ENCODE peak calls at places on chromosomes 12 and 14, in six cellular contexts. One of them, this sample, is unnamed. For H3K36me3, the result is how much of the 10 kb centered on the place peaks cover.

GRCh38 chr12:61536525-61536924 is 723.7 kb upstream of the USP15 start:
- DNase-seq in effector memory CD4-positive, alpha-beta T cell: no peak
- DNase-seq in NT2/D1: no peak
- DNase-seq in HCT116: no peak
- DNase-seq in ascending aorta: no peak
- DNase-seq in GM23338: no peak
- DNase-seq in this sample: no peak

GRCh38 chr14:90567991-90568390 is 171.2 kb downstream of the CALM1 start:
- DNase-seq in HCT116: no peak
- DNase-seq in effector memory CD4-positive, alpha-beta T cell: no peak
- DNase-seq in GM23338: peak
- DNase-seq in ascending aorta: no peak
- DNase-seq in NT2/D1: no peak
- DNase-seq in this sample: no peak

GRCh38 chr12:88834226-88834625 is 254.0 kb upstream of the KITLG start:
- DNase-seq in NT2/D1: no peak
- DNase-seq in GM23338: no peak
- DNase-seq in effector memory CD4-positive, alpha-beta T cell: no peak
- DNase-seq in ascending aorta: no peak
- DNase-seq in HCT116: no peak
- DNase-seq in this sample: no peak

GRCh38 chr12:58443273-58443980 is 476.9 kb downstream of the LRIG3 start:
- DNase-seq in effector memory CD4-positive, alpha-beta T cell: no peak
- DNase-seq in NT2/D1: no peak
- DNase-seq in HCT116: peak
- DNase-seq in ascending aorta: no peak
- DNase-seq in GM23338: peak
- DNase-seq in this sample: no peak

GRCh38 chr14:105250986-105251385 is 2.7 kb downstream of the BTBD6 start:
- DNase-seq in NT2/D1: no peak
- DNase-seq in effector memory CD4-positive, alpha-beta T cell: no peak
- DNase-seq in HCT116: no peak
- DNase-seq in ascending aorta: no peak
- DNase-seq in GM23338: no peak
- DNase-seq in this sample: no peak

GRCh38 chr14:76929927-76930326 is 98.6 kb downstream of the IRF2BPL start:
- DNase-seq in NT2/D1: no peak
- DNase-seq in ascending aorta: no peak
- DNase-seq in HCT116: no peak
- DNase-seq in GM23338: peak
- DNase-seq in effector memory CD4-positive, alpha-beta T cell: peak
- DNase-seq in this sample: no peak

GRCh38 chr14:94062344-94062904 is 18.6 kb downstream of the DDX24 start:
- DNase-seq in GM23338: no peak
- DNase-seq in effector memory CD4-positive, alpha-beta T cell: no peak
- DNase-seq in NT2/D1: no peak
- DNase-seq in HCT116: no peak
- DNase-seq in ascending aorta: no peak
- DNase-seq in this sample: no peak

GRCh38 chr14:21014761-21015190 is 10.1 kb downstream of the NDRG2 start:
- DNase-seq in ascending aorta: no peak
- DNase-seq in effector memory CD4-positive, alpha-beta T cell: peak
- DNase-seq in GM23338: peak
- DNase-seq in HCT116: peak
- DNase-seq in NT2/D1: peak
- DNase-seq in this sample: peak

GRCh38 chr12:12723147-12723680 is 6.0 kb downstream of the CDKN1B start:
- DNase-seq in effector memory CD4-positive, alpha-beta T cell: no peak
- DNase-seq in NT2/D1: no peak
- DNase-seq in HCT116: no peak
- DNase-seq in GM23338: no peak
- DNase-seq in ascending aorta: no peak
- DNase-seq in this sample: no peak

GRCh38 chr14:101084436-101084826 is 180.9 kb upstream of the RTL1 start:
- DNase-seq in HCT116: no peak
- DNase-seq in NT2/D1: no peak
- DNase-seq in ascending aorta: no peak
- DNase-seq in effector memory CD4-positive, alpha-beta T cell: no peak
- DNase-seq in GM23338: no peak
- DNase-seq in this sample: no peak

GRCh38 chr14:91154851-91155625 is 41.2 kb downstream of the DGLUCY start:
- DNase-seq in HCT116: peak
- DNase-seq in GM23338: no peak
- DNase-seq in ascending aorta: no peak
- DNase-seq in NT2/D1: no peak
- DNase-seq in effector memory CD4-positive, alpha-beta T cell: no peak
- DNase-seq in this sample: no peak

GRCh38 chr14:54398028-54398368 is 1.2 kb downstream of the CDKN3 start:
- DNase-seq in effector memory CD4-positive, alpha-beta T cell: no peak
- DNase-seq in ascending aorta: no peak
- DNase-seq in GM23338: no peak
- DNase-seq in HCT116: no peak
- DNase-seq in NT2/D1: no peak
- DNase-seq in this sample: no peak

GRCh38 chr12:117111386-117112267 is 12.4 kb upstream of the TESC start:
- DNase-seq in NT2/D1: no peak
- DNase-seq in GM23338: peak
- DNase-seq in ascending aorta: no peak
- DNase-seq in HCT116: no peak
- DNase-seq in effector memory CD4-positive, alpha-beta T cell: no peak
- DNase-seq in this sample: no peak

GRCh38 chr12:105640780-105641179 is 310.3 kb downstream of the C12orf75 start:
- DNase-seq in GM23338: no peak
- DNase-seq in HCT116: no peak
- DNase-seq in ascending aorta: no peak
- DNase-seq in NT2/D1: peak
- DNase-seq in effector memory CD4-positive, alpha-beta T cell: no peak
- DNase-seq in this sample: no peak

GRCh38 chr14:90336985-90337384 is 5.2 kb upstream of the NRDE2 start:
- DNase-seq in HCT116: no peak
- DNase-seq in NT2/D1: no peak
- DNase-seq in GM23338: no peak
- DNase-seq in ascending aorta: no peak
- DNase-seq in effector memory CD4-positive, alpha-beta T cell: no peak
- DNase-seq in this sample: no peak

GRCh38 chr12:88113871-88114270 is 28.0 kb downstream of the CEP290 start:
- DNase-seq in ascending aorta: no peak
- DNase-seq in NT2/D1: no peak
- DNase-seq in GM23338: no peak
- DNase-seq in HCT116: no peak
- DNase-seq in effector memory CD4-positive, alpha-beta T cell: no peak
- DNase-seq in this sample: no peak

GRCh38 chr12:107126688-107127481 is 33.5 kb upstream of the CRY1 start:
- DNase-seq in HCT116: peak
- DNase-seq in effector memory CD4-positive, alpha-beta T cell: no peak
- DNase-seq in ascending aorta: no peak
- DNase-seq in GM23338: peak
- DNase-seq in NT2/D1: no peak
- DNase-seq in this sample: no peak

GRCh38 chr14:69687963-69688649 is 76.7 kb downstream of the SUSD6 start:
- DNase-seq in GM23338: no peak
- DNase-seq in HCT116: no peak
- DNase-seq in effector memory CD4-positive, alpha-beta T cell: no peak
- DNase-seq in NT2/D1: no peak
- DNase-seq in ascending aorta: no peak
- DNase-seq in this sample: no peak

GRCh38 chr12:69527506-69528272 is 57.5 kb downstream of the FRS2 start:
- DNase-seq in HCT116: no peak
- DNase-seq in NT2/D1: no peak
- DNase-seq in ascending aorta: no peak
- DNase-seq in GM23338: no peak
- DNase-seq in effector memory CD4-positive, alpha-beta T cell: no peak
- DNase-seq in this sample: no peak

GRCh38 chr12:63085120-63085519 is 65.9 kb downstream of the AVPR1A start:
- DNase-seq in HCT116: no peak
- DNase-seq in effector memory CD4-positive, alpha-beta T cell: no peak
- DNase-seq in ascending aorta: no peak
- DNase-seq in NT2/D1: peak
- DNase-seq in GM23338: peak
- DNase-seq in this sample: no peak

GRCh38 chr14:99348816-99349609 is 77.0 kb upstream of the BCL11B start:
- DNase-seq in HCT116: no peak
- DNase-seq in ascending aorta: no peak
- DNase-seq in effector memory CD4-positive, alpha-beta T cell: no peak
- DNase-seq in GM23338: no peak
- DNase-seq in NT2/D1: no peak
- DNase-seq in this sample: no peak

GRCh38 chr14:88551936-88552565 is 2.8 kb downstream of the PTPN21 start:
- DNase-seq in effector memory CD4-positive, alpha-beta T cell: no peak
- DNase-seq in HCT116: no peak
- DNase-seq in ascending aorta: no peak
- DNase-seq in GM23338: peak
- DNase-seq in NT2/D1: no peak
- DNase-seq in this sample: no peak

GRCh38 chr14:101033446-101034165 is 130.1 kb upstream of the RTL1 start:
- DNase-seq in NT2/D1: no peak
- DNase-seq in effector memory CD4-positive, alpha-beta T cell: no peak
- DNase-seq in HCT116: no peak
- DNase-seq in ascending aorta: no peak
- DNase-seq in GM23338: no peak
- DNase-seq in this sample: no peak

GRCh38 chr12:113435367-113435766 is 13.2 kb downstream of the SDSL start:
- DNase-seq in ascending aorta: no peak
- DNase-seq in effector memory CD4-positive, alpha-beta T cell: no peak
- DNase-seq in HCT116: no peak
- DNase-seq in NT2/D1: no peak
- DNase-seq in GM23338: no peak
- DNase-seq in this sample: no peak

GRCh38 chr12:4985820-4986219 is 57.9 kb upstream of the KCNA5 start:
- DNase-seq in HCT116: no peak
- DNase-seq in NT2/D1: no peak
- DNase-seq in ascending aorta: no peak
- DNase-seq in effector memory CD4-positive, alpha-beta T cell: no peak
- DNase-seq in GM23338: no peak
- DNase-seq in this sample: no peak

GRCh38 chr12:23752245-23752644 is 197.2 kb downstream of the SOX5 start:
- DNase-seq in effector memory CD4-positive, alpha-beta T cell: no peak
- DNase-seq in ascending aorta: no peak
- DNase-seq in GM23338: no peak
- DNase-seq in HCT116: no peak
- DNase-seq in NT2/D1: no peak
- DNase-seq in this sample: no peak

GRCh38 chr12:51925400-51926063 is 18.2 kb downstream of the ACVRL1 start:
- DNase-seq in ascending aorta: no peak
- DNase-seq in HCT116: no peak
- DNase-seq in NT2/D1: no peak
- DNase-seq in effector memory CD4-positive, alpha-beta T cell: no peak
- DNase-seq in GM23338: no peak
- DNase-seq in this sample: no peak

GRCh38 chr12:64713372-64713771 is 45.8 kb downstream of the GNS start:
- DNase-seq in NT2/D1: no peak
- DNase-seq in GM23338: no peak
- DNase-seq in ascending aorta: no peak
- DNase-seq in effector memory CD4-positive, alpha-beta T cell: no peak
- DNase-seq in HCT116: no peak
- DNase-seq in this sample: no peak

GRCh38 chr12:64718649-64719048 is 40.6 kb downstream of the GNS start:
- DNase-seq in ascending aorta: no peak
- DNase-seq in HCT116: no peak
- DNase-seq in effector memory CD4-positive, alpha-beta T cell: no peak
- DNase-seq in NT2/D1: no peak
- DNase-seq in GM23338: no peak
- DNase-seq in this sample: no peak

GRCh38 chr12:64716839-64717455 is 42.3 kb downstream of the GNS start:
- DNase-seq in HCT116: no peak
- DNase-seq in NT2/D1: no peak
- DNase-seq in ascending aorta: no peak
- DNase-seq in effector memory CD4-positive, alpha-beta T cell: no peak
- DNase-seq in GM23338: no peak
- DNase-seq in this sample: no peak

GRCh38 chr12:64716373-64716772 is 42.8 kb downstream of the GNS start:
- DNase-seq in ascending aorta: no peak
- DNase-seq in effector memory CD4-positive, alpha-beta T cell: no peak
- DNase-seq in HCT116: no peak
- DNase-seq in NT2/D1: no peak
- DNase-seq in GM23338: no peak
- DNase-seq in this sample: no peak

GRCh38 chr12:64714551-64714968 is 44.6 kb downstream of the GNS start:
- DNase-seq in GM23338: no peak
- DNase-seq in effector memory CD4-positive, alpha-beta T cell: no peak
- DNase-seq in HCT116: no peak
- DNase-seq in ascending aorta: no peak
- DNase-seq in NT2/D1: no peak
- DNase-seq in this sample: peak
- H3K36me3 ChIP-seq in GM23338: under half
- H3K36me3 ChIP-seq in effector memory CD4-positive, alpha-beta T cell: under half
- H3K36me3 ChIP-seq in HCT116: under half
- H3K36me3 ChIP-seq in ascending aorta: under half
- H3K36me3 ChIP-seq in NT2/D1: under half
- H3K36me3 ChIP-seq in this sample: under half

DNA sequence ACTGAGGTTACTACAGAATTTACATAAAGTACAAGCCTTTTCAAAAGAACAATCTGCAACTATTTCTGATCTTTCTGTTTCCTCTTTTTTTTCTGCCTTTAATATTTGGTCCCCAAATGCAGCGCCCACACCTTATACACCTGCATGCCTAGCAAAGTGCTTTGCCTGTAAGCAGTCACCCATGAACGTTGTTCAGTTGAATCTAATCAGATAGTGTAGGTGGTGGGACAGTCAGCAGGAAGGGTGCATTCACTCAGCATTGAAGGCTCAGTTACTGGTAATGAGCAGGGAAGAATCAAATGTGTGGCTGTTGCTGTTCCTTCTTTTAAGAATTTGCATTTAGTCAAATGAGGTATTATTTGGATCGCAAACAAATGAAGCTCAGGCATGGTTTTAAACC is 108.4 kb downstream of the GPR135 start:
- DNase-seq in HCT116: no peak
- DNase-seq in GM23338: no peak
- DNase-seq in effector memory CD4-positive, alpha-beta T cell: no peak
- DNase-seq in ascending aorta: no peak
- DNase-seq in NT2/D1: no peak
- DNase-seq in this sample: peak
- H3K36me3 ChIP-seq in HCT116: under half
- H3K36me3 ChIP-seq in GM23338: under half
- H3K36me3 ChIP-seq in effector memory CD4-positive, alpha-beta T cell: under half
- H3K36me3 ChIP-seq in ascending aorta: under half
- H3K36me3 ChIP-seq in NT2/D1: under half
- H3K36me3 ChIP-seq in this sample: under half

GRCh38 chr12:131138638-131139362 is 185.1 kb downstream of the ADGRD1 start:
- DNase-seq in GM23338: no peak
- DNase-seq in ascending aorta: no peak
- DNase-seq in effector memory CD4-positive, alpha-beta T cell: no peak
- DNase-seq in NT2/D1: no peak
- DNase-seq in HCT116: no peak
- DNase-seq in this sample: no peak
- H3K36me3 ChIP-seq in GM23338: under half
- H3K36me3 ChIP-seq in ascending aorta: under half
- H3K36me3 ChIP-seq in effector memory CD4-positive, alpha-beta T cell: under half
- H3K36me3 ChIP-seq in NT2/D1: under half
- H3K36me3 ChIP-seq in HCT116: under half
- H3K36me3 ChIP-seq in this sample: under half

DNA sequence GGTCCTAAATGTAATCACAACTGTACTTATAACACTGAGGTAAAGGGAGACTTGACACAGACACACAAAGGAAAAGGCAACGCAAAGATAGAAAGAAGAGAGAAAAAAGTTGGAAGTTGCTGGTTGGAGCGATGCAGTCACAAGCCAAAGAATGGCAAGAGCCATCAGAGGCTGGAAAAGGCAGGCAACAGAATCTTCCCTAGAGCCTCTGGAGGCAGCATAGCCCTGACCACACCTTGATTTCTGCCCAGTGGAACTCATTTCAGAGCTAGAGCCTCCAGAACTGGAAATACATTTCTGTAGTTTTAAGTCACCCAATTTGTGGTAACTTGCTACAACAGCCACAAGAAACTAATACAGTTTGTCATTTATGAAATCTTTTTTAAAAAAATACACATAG is 89.2 kb downstream of the PUS7L start:
- DNase-seq in NT2/D1: no peak
- DNase-seq in effector memory CD4-positive, alpha-beta T cell: no peak
- DNase-seq in HCT116: no peak
- DNase-seq in ascending aorta: no peak
- DNase-seq in GM23338: peak
- DNase-seq in this sample: no peak
- H3K36me3 ChIP-seq in NT2/D1: under half
- H3K36me3 ChIP-seq in effector memory CD4-positive, alpha-beta T cell: under half
- H3K36me3 ChIP-seq in HCT116: under half
- H3K36me3 ChIP-seq in ascending aorta: under half
- H3K36me3 ChIP-seq in GM23338: under half
- H3K36me3 ChIP-seq in this sample: under half